ENCODE peak calls at places on chromosomes 3 and 15, in nine cellular contexts. A is coronary artery, X is heart left ventricle, C is Peyer's patch, T is left ventricle myocardium inferior, Z is GM23338, G is nephron progenitor cell, D is sigmoid colon, F is endothelial cell. M is an unnamed sample.

GRCh38 chr3:95408464-95408862 is 1345.6 kb downstream of the NSUN3 start:
- DNase-seq in A (no peak), X (no peak), C (no peak), T (no peak), Z (peak), G (no peak), D (no peak), F (no peak), M (no peak)

GRCh38 chr15:63396546-63396939 is 14.9 kb upstream of the CA12 start:
- DNase-seq in A (peak), X (no peak), C (no peak), T (no peak), Z (peak), G (no peak), D (no peak), F (no peak), M (no peak)

GRCh38 chr3:158420654-158421396 is 150.2 kb upstream of the MLF1 start:
- DNase-seq in A (no peak), X (no peak), C (no peak), T (no peak), Z (no peak), G (no peak), D (no peak), F (no peak), M (no peak)

GRCh38 chr3:132543016-132543739 is 53.9 kb upstream of the ACKR4 start:
- DNase-seq in A (no peak), X (no peak), C (no peak), T (no peak), Z (no peak), G (no peak), D (no peak), F (no peak), M (no peak)

GRCh38 chr3:4207672-4208071 is 95.5 kb upstream of the SETMAR start:
- DNase-seq in A (no peak), X (no peak), C (no peak), T (no peak), Z (no peak), G (no peak), D (no peak), F (no peak), M (no peak)

GRCh38 chr3:105996781-105997180 is 128.0 kb upstream of the CBLB start:
- DNase-seq in A (no peak), X (no peak), C (no peak), T (no peak), Z (no peak), G (no peak), D (no peak), F (no peak), M (no peak)

GRCh38 chr3:64266983-64267382 is 41.7 kb upstream of the PRICKLE2 start:
- DNase-seq in A (no peak), X (no peak), C (no peak), T (no peak), Z (no peak), G (no peak), D (no peak), F (no peak), M (no peak)

GRCh38 chr3:8460050-8460708 is 41.4 kb upstream of the LMCD1 start:
- DNase-seq in A (no peak), X (no peak), C (no peak), T (no peak), Z (no peak), G (no peak), D (no peak), F (no peak), M (no peak)

GRCh38 chr3:80192871-80193270 is 425.1 kb upstream of the ROBO1 start:
- DNase-seq in A (no peak), X (no peak), C (no peak), T (no peak), Z (no peak), G (no peak), D (no peak), F (no peak), M (no peak)

GRCh38 chr3:15276028-15276717 is 56.2 kb downstream of the SH3BP5 start:
- DNase-seq in A (peak), X (no peak), C (no peak), T (no peak), Z (no peak), G (no peak), D (peak), F (no peak), M (no peak)

GRCh38 chr3:50015918-50016317 is 72.8 kb upstream of the RBM5 start:
- DNase-seq in A (no peak), X (no peak), C (no peak), T (no peak), Z (no peak), G (no peak), D (no peak), F (no peak), M (no peak)

GRCh38 chr15:89822951-89823701 is 8.5 kb upstream of the ANPEP start:
- DNase-seq in A (no peak), X (no peak), C (no peak), T (no peak), Z (no peak), G (no peak), D (no peak), F (no peak), M (no peak)

GRCh38 chr3:175585898-175586297 is 726.8 kb downstream of the NAALADL2 start:
- DNase-seq in A (no peak), X (no peak), C (no peak), T (no peak), Z (no peak), G (no peak), D (no peak), F (no peak), M (no peak)

GRCh38 chr3:56119575-56120349 is 348.5 kb downstream of the ERC2 start:
- DNase-seq in A (no peak), X (peak), C (no peak), T (peak), Z (no peak), G (no peak), D (peak), F (no peak), M (peak)

GRCh38 chr15:28255965-28256364 is 66.0 kb downstream of the HERC2 start:
- DNase-seq in A (no peak), X (no peak), C (no peak), T (no peak), Z (no peak), G (no peak), D (no peak), F (no peak), M (no peak)

GRCh38 chr3:171377859-171378258 is 82.3 kb downstream of the TNIK start:
- DNase-seq in A (no peak), X (no peak), C (no peak), T (no peak), Z (no peak), G (no peak), D (no peak), F (no peak), M (no peak)

GRCh38 chr3:103002447-103002846 is 567.6 kb downstream of the ZPLD1 start:
- DNase-seq in A (no peak), X (no peak), C (no peak), T (no peak), Z (no peak), G (no peak), D (no peak), F (no peak), M (no peak)

GRCh38 chr15:101621961-101622360 is 30.2 kb downstream of the TM2D3 start:
- DNase-seq in A (no peak), X (no peak), C (no peak), T (no peak), Z (no peak), G (no peak), D (no peak), F (no peak), M (no peak)

GRCh38 chr3:193857996-193858395 is 265.0 kb downstream of the OPA1 start:
- DNase-seq in A (no peak), X (no peak), C (no peak), T (no peak), Z (no peak), G (no peak), D (peak), F (no peak), M (no peak)

GRCh38 chr3:178522200-178523052 is 13.8 kb upstream of the KCNMB2 start:
- DNase-seq in A (no peak), X (no peak), C (no peak), T (no peak), Z (no peak), G (no peak), D (no peak), F (no peak), M (no peak)

GRCh38 chr3:124843496-124843895 is 43.7 kb downstream of the ITGB5 start:
- DNase-seq in A (no peak), X (no peak), C (no peak), T (no peak), Z (no peak), G (no peak), D (no peak), F (no peak), M (no peak)

GRCh38 chr15:86915811-86916331 is 836.2 kb downstream of the AGBL1 start:
- DNase-seq in A (no peak), X (no peak), C (no peak), T (no peak), Z (peak), G (peak), D (no peak), F (peak), M (no peak)

GRCh38 chr3:101732240-101732641 is 7.8 kb downstream of the CEP97 start:
- DNase-seq in A (no peak), X (no peak), C (no peak), T (no peak), Z (no peak), G (no peak), D (no peak), F (no peak), M (no peak)

GRCh38 chr3:131072099-131072559 is 45.5 kb downstream of the NEK11 start:
- DNase-seq in A (no peak), X (no peak), C (no peak), T (no peak), Z (no peak), G (no peak), D (no peak), F (no peak), M (no peak)

GRCh38 chr3:151248772-151249366 is 29.5 kb downstream of the P2RY14 start:
- DNase-seq in A (no peak), X (no peak), C (no peak), T (no peak), Z (no peak), G (no peak), D (no peak), F (no peak), M (no peak)

GRCh38 chr15:100889359-100890058 is 9.9 kb downstream of the ALDH1A3 start:
- DNase-seq in A (no peak), X (peak), C (no peak), T (peak), Z (peak), G (no peak), D (peak), F (no peak), M (peak)

GRCh38 chr3:31170932-31171670 is 276.6 kb upstream of the GADL1 start:
- DNase-seq in A (no peak), X (no peak), C (no peak), T (no peak), Z (no peak), G (no peak), D (no peak), F (no peak), M (no peak)

GRCh38 chr3:4030567-4030966 is 231.3 kb downstream of the LRRN1 start:
- DNase-seq in A (no peak), X (no peak), C (no peak), T (no peak), Z (no peak), G (no peak), D (no peak), F (no peak), M (no peak)

GRCh38 chr3:59566481-59566975 is 516.7 kb upstream of the CFAP20DC start:
- DNase-seq in A (no peak), X (no peak), C (no peak), T (no peak), Z (no peak), G (no peak), D (no peak), F (no peak), M (no peak)

GRCh38 chr3:67564008-67564407 is 90.4 kb downstream of the SUCLG2 start:
- DNase-seq in A (no peak), X (no peak), C (no peak), T (no peak), Z (no peak), G (no peak), D (no peak), F (no peak), M (no peak)

GRCh38 chr15:100338971-100339444 is 2.8 kb downstream of the ADAMTS17 start:
- DNase-seq in A (no peak), X (peak), C (peak), T (no peak), Z (peak), G (peak), D (peak), F (peak), M (peak)

GRCh38 chr15:55221090-55222011 is 24.6 kb upstream of the RSL24D1 start:
- DNase-seq in A (no peak), X (no peak), C (no peak), T (no peak), Z (peak), G (no peak), D (no peak), F (no peak), M (no peak)

GRCh38 chr3:35616346-35616745 is 23.0 kb upstream of the ARPP21 start:
- DNase-seq in A (no peak), X (no peak), C (no peak), T (no peak), Z (no peak), G (no peak), D (no peak), F (no peak), M (no peak)

GRCh38 chr3:185152433-185153169 is at the start of gene C3orf70:
- DNase-seq in A (no peak), X (peak), C (no peak), T (peak), Z (peak), G (peak), D (peak), F (peak), M (peak)

GRCh38 chr3:170488802-170489201 is 70.1 kb downstream of the CLDN11 start:
- DNase-seq in A (no peak), X (no peak), C (no peak), T (no peak), Z (no peak), G (no peak), D (no peak), F (no peak), M (no peak)

GRCh38 chr15:58222698-58223097 is 84.5 kb downstream of the AQP9 start:
- DNase-seq in A (no peak), X (no peak), C (no peak), T (no peak), Z (no peak), G (no peak), D (no peak), F (no peak), M (no peak)
- TF ChIP-seq CTCF in A (no peak), X (no peak), C (no peak), T (no peak), Z (no peak), G (no peak), D (no peak), F (no peak), M (no peak)

DNA sequence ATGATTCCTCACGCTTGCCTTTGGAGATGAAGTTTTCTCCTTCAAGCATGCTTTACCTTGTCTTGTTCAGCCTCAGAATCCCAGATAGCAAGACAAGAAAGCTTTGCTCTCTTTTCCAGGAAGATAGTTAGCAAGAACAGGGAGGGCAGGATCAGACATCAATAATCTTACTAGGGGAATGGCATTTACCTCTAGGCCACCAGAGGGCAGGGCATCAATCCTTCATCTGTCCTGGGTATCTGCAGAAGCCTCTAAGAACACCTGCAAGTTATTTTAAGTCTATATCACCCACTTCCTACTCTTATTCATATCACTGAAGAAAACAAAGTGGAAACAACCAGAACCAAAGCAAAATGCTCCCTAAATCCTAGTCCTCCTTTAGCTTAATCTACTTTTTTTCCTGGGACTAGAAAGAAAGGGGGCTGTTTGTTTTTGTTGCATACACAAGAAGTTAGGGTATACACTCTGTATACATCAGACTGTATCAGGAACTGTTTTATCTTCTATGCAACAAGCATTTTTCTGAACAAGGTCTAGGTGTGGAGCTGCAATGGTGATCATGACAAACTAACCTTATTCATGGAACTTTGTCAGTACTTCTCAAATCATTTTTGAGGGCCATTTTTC is 862.5 kb downstream of the CADM2 start:
- DNase-seq in A (no peak), X (no peak), C (no peak), T (no peak), Z (peak), G (peak), D (no peak), F (peak), M (no peak)
- TF ChIP-seq CTCF in A (no peak), X (no peak), C (peak), T (peak), Z (peak), G (peak), D (peak), F (peak), M (peak)

GRCh38 chr15:84001655-84002054 is 233.9 kb upstream of the GOLGA6L4 start:
- DNase-seq in A (no peak), X (no peak), C (no peak), T (no peak), Z (no peak), G (no peak), D (no peak), F (no peak), M (no peak)
- TF ChIP-seq CTCF in A (no peak), X (no peak), C (no peak), T (no peak), Z (no peak), G (no peak), D (no peak), F (no peak), M (no peak)

GRCh38 chr15:41559489-41560177 is 621 bp downstream of the TYRO3 start:
- DNase-seq in A (no peak), X (no peak), C (no peak), T (no peak), Z (no peak), G (no peak), D (no peak), F (no peak), M (no peak)

GRCh38 chr15:41561104-41561776 is 2.2 kb downstream of the TYRO3 start:
- DNase-seq in A (no peak), X (no peak), C (no peak), T (no peak), Z (no peak), G (no peak), D (no peak), F (no peak), M (no peak)

GRCh38 chr15:41562258-41562657 is 3.2 kb downstream of the TYRO3 start:
- DNase-seq in A (no peak), X (no peak), C (no peak), T (no peak), Z (no peak), G (no peak), D (no peak), F (no peak), M (no peak)

GRCh38 chr15:41562784-41563198 is 3.8 kb downstream of the TYRO3 start:
- DNase-seq in A (no peak), X (no peak), C (no peak), T (no peak), Z (no peak), G (no peak), D (no peak), F (no peak), M (no peak)

GRCh38 chr15:41561777-41562145 is 2.7 kb downstream of the TYRO3 start:
- DNase-seq in A (no peak), X (peak), C (no peak), T (peak), Z (peak), G (peak), D (peak), F (peak), M (no peak)
- TF ChIP-seq CTCF in A (no peak), X (no peak), C (no peak), T (peak), Z (peak), G (no peak), D (no peak), F (peak), M (no peak)

DNA sequence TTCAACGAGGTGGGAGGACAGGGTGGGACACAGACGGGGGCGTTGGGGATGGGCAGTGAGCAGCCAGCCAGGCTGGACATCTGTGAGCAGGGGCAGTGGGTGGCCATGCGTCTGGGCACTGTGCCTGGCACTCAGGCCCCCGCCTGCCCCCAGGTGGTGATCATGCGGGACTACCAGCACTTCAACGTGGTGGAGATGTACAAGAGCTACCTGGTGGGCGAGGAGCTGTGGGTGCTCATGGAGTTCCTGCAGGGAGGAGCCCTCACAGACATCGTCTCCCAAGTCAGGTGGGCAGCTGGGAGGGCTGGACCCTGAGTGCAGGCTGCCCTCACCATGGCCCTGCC is 10.2 kb downstream of the ANKRD63 start:
- DNase-seq in A (no peak), X (no peak), C (no peak), T (no peak), Z (no peak), G (no peak), D (no peak), F (no peak), M (no peak)
- TF ChIP-seq CTCF in A (no peak), X (no peak), C (no peak), T (no peak), Z (peak), G (no peak), D (no peak), F (no peak), M (no peak)

GRCh38 chr3:122754867-122755835 is 38.5 kb downstream of the HSPBAP1 start:
- DNase-seq in A (no peak), X (no peak), C (no peak), T (no peak), Z (peak), G (peak), D (no peak), F (peak), M (no peak)
- TF ChIP-seq CTCF in A (peak), X (peak), C (peak), T (peak), Z (peak), G (peak), D (peak), F (peak), M (peak)

DNA sequence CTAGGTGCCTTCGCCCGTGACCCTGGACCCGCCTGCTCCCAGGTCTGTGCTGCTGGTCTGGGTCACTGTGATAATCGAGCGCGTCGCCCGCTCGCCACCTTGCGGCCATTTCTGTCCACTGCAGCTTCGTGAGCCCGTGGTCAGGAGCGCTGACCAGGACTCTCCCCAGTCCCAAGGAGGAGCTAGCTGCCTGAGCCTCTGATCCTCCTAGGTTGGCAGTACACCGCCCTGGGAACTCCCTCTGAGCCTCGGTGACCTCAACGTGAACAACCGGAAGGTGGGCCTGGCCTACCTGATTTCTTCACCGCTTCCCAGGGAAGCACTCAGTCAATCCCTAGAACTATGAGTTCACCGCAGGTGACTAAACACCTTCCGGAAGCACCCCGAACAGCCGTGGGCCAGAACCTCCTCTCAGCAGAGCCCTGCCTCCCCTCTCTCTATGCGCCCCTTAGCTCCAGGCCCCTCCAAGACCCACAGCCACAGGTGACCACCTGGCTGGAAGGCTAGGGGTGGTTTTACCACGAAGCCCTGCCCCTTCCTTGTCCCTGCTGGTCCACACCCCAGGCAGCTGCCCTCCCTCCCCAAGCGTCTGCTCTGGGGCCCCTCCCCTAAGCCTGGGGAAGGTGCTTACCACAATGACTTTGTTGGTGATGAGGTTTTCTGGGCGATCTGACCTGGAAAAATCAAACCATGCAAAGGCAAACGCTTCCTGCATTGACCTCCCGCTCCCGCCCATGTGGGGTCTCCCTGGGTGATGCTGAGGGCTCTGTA is 9.7 kb downstream of the PLA2G4D start:
- DNase-seq in A (peak), X (no peak), C (peak), T (peak), Z (peak), G (peak), D (no peak), F (peak), M (peak)
- TF ChIP-seq CTCF in A (peak), X (peak), C (peak), T (peak), Z (peak), G (peak), D (peak), F (peak), M (peak)

M was measured in heart right ventricle.